ENCODE peak calls at places on chromosomes 1 and 21, in nine cellular contexts. One of them, this sample, is unnamed.

GRCh38 chr1:210340751-210341328 is 12.1 kb downstream of the HHAT start:
- DNase-seq in GM04504: no peak
- DNase-seq in T1000: no peak
- DNase-seq in AG09309: no peak
- DNase-seq in cardiac muscle cell: no peak
- DNase-seq in stimulated activated CD8-positive, alpha-beta memory T cell treated with anti-CD3 and anti-CD28 coated beads, Interleukin-15, amount 100 ng/mL, for 4 hours: no peak
- DNase-seq in dorsolateral prefrontal cortex: no peak
- DNase-seq in ovary: no peak
- DNase-seq in Kasumi-1: no peak
- DNase-seq in this sample: no peak

GRCh38 chr1:167763525-167764220 is 41.9 kb downstream of the MPZL1 start:
- DNase-seq in GM04504: no peak
- DNase-seq in T1000: no peak
- DNase-seq in AG09309: no peak
- DNase-seq in cardiac muscle cell: no peak
- DNase-seq in stimulated activated CD8-positive, alpha-beta memory T cell treated with anti-CD3 and anti-CD28 coated beads, Interleukin-15, amount 100 ng/mL, for 4 hours: no peak
- DNase-seq in dorsolateral prefrontal cortex: no peak
- DNase-seq in ovary: no peak
- DNase-seq in Kasumi-1: no peak
- DNase-seq in this sample: no peak

GRCh38 chr21:38999148-38999547 is 184.1 kb downstream of the PSMG1 start:
- DNase-seq in GM04504: no peak
- DNase-seq in T1000: no peak
- DNase-seq in AG09309: no peak
- DNase-seq in cardiac muscle cell: no peak
- DNase-seq in stimulated activated CD8-positive, alpha-beta memory T cell treated with anti-CD3 and anti-CD28 coated beads, Interleukin-15, amount 100 ng/mL, for 4 hours: no peak
- DNase-seq in dorsolateral prefrontal cortex: no peak
- DNase-seq in ovary: no peak
- DNase-seq in Kasumi-1: no peak
- DNase-seq in this sample: no peak

GRCh38 chr21:44710756-44711326 is 531 bp downstream of the TSPEAR start:
- DNase-seq in GM04504: no peak
- DNase-seq in T1000: no peak
- DNase-seq in AG09309: no peak
- DNase-seq in cardiac muscle cell: no peak
- DNase-seq in stimulated activated CD8-positive, alpha-beta memory T cell treated with anti-CD3 and anti-CD28 coated beads, Interleukin-15, amount 100 ng/mL, for 4 hours: no peak
- DNase-seq in dorsolateral prefrontal cortex: no peak
- DNase-seq in ovary: no peak
- DNase-seq in Kasumi-1: no peak
- DNase-seq in this sample: no peak

GRCh38 chr1:2989976-2990375 is 31.3 kb upstream of the ACTRT2 start:
- DNase-seq in GM04504: no peak
- DNase-seq in T1000: no peak
- DNase-seq in AG09309: no peak
- DNase-seq in cardiac muscle cell: no peak
- DNase-seq in stimulated activated CD8-positive, alpha-beta memory T cell treated with anti-CD3 and anti-CD28 coated beads, Interleukin-15, amount 100 ng/mL, for 4 hours: no peak
- DNase-seq in dorsolateral prefrontal cortex: no peak
- DNase-seq in ovary: no peak
- DNase-seq in Kasumi-1: no peak
- DNase-seq in this sample: peak; percentile 7

GRCh38 chr1:10663668-10664035 is 132.8 kb downstream of the CASZ1 start:
- DNase-seq in GM04504: no peak
- DNase-seq in T1000: no peak
- DNase-seq in AG09309: no peak
- DNase-seq in cardiac muscle cell: peak; percentile 94
- DNase-seq in stimulated activated CD8-positive, alpha-beta memory T cell treated with anti-CD3 and anti-CD28 coated beads, Interleukin-15, amount 100 ng/mL, for 4 hours: no peak
- DNase-seq in dorsolateral prefrontal cortex: peak; percentile 75
- DNase-seq in ovary: peak; percentile 58
- DNase-seq in Kasumi-1: no peak
- DNase-seq in this sample: no peak

GRCh38 chr1:45013551-45014209 is 1.6 kb downstream of the UROD start:
- DNase-seq in GM04504: no peak
- DNase-seq in T1000: no peak
- DNase-seq in AG09309: no peak
- DNase-seq in cardiac muscle cell: no peak
- DNase-seq in stimulated activated CD8-positive, alpha-beta memory T cell treated with anti-CD3 and anti-CD28 coated beads, Interleukin-15, amount 100 ng/mL, for 4 hours: no peak
- DNase-seq in dorsolateral prefrontal cortex: no peak
- DNase-seq in ovary: no peak
- DNase-seq in Kasumi-1: no peak
- DNase-seq in this sample: no peak

GRCh38 chr1:156308078-156308477 is 9.0 kb upstream of the VHLL start:
- DNase-seq in GM04504: no peak
- DNase-seq in T1000: no peak
- DNase-seq in AG09309: no peak
- DNase-seq in cardiac muscle cell: no peak
- DNase-seq in stimulated activated CD8-positive, alpha-beta memory T cell treated with anti-CD3 and anti-CD28 coated beads, Interleukin-15, amount 100 ng/mL, for 4 hours: no peak
- DNase-seq in dorsolateral prefrontal cortex: no peak
- DNase-seq in ovary: no peak
- DNase-seq in Kasumi-1: no peak
- DNase-seq in this sample: no peak

GRCh38 chr1:6260433-6260934 is 414 bp downstream of the GPR153 start:
- DNase-seq in GM04504: no peak
- DNase-seq in T1000: no peak
- DNase-seq in AG09309: no peak
- DNase-seq in cardiac muscle cell: peak; percentile 65
- DNase-seq in stimulated activated CD8-positive, alpha-beta memory T cell treated with anti-CD3 and anti-CD28 coated beads, Interleukin-15, amount 100 ng/mL, for 4 hours: no peak
- DNase-seq in dorsolateral prefrontal cortex: no peak
- DNase-seq in ovary: peak; percentile 45
- DNase-seq in Kasumi-1: no peak
- DNase-seq in this sample: no peak

GRCh38 chr1:183859865-183860264 is 54.9 kb downstream of the RGL1 start:
- DNase-seq in GM04504: no peak
- DNase-seq in T1000: no peak
- DNase-seq in AG09309: no peak
- DNase-seq in cardiac muscle cell: no peak
- DNase-seq in stimulated activated CD8-positive, alpha-beta memory T cell treated with anti-CD3 and anti-CD28 coated beads, Interleukin-15, amount 100 ng/mL, for 4 hours: no peak
- DNase-seq in dorsolateral prefrontal cortex: no peak
- DNase-seq in ovary: no peak
- DNase-seq in Kasumi-1: no peak
- DNase-seq in this sample: no peak

GRCh38 chr1:5829414-5829813 is 162.8 kb downstream of the NPHP4 start:
- DNase-seq in GM04504: no peak
- DNase-seq in T1000: no peak
- DNase-seq in AG09309: no peak
- DNase-seq in cardiac muscle cell: no peak
- DNase-seq in stimulated activated CD8-positive, alpha-beta memory T cell treated with anti-CD3 and anti-CD28 coated beads, Interleukin-15, amount 100 ng/mL, for 4 hours: no peak
- DNase-seq in dorsolateral prefrontal cortex: no peak
- DNase-seq in ovary: no peak
- DNase-seq in Kasumi-1: no peak
- DNase-seq in this sample: no peak

GRCh38 chr1:205950826-205951549 is 7.7 kb upstream of the SLC26A9 start:
- DNase-seq in GM04504: peak; percentile 70
- DNase-seq in T1000: peak; percentile 23
- DNase-seq in AG09309: no peak
- DNase-seq in cardiac muscle cell: no peak
- DNase-seq in stimulated activated CD8-positive, alpha-beta memory T cell treated with anti-CD3 and anti-CD28 coated beads, Interleukin-15, amount 100 ng/mL, for 4 hours: no peak
- DNase-seq in dorsolateral prefrontal cortex: no peak
- DNase-seq in ovary: no peak
- DNase-seq in Kasumi-1: no peak
- DNase-seq in this sample: peak; percentile 9

GRCh38 chr1:230381049-230381467 is 45.1 kb downstream of the PGBD5 start:
- DNase-seq in GM04504: no peak
- DNase-seq in T1000: no peak
- DNase-seq in AG09309: no peak
- DNase-seq in cardiac muscle cell: no peak
- DNase-seq in stimulated activated CD8-positive, alpha-beta memory T cell treated with anti-CD3 and anti-CD28 coated beads, Interleukin-15, amount 100 ng/mL, for 4 hours: no peak
- DNase-seq in dorsolateral prefrontal cortex: peak; percentile 66
- DNase-seq in ovary: no peak
- DNase-seq in Kasumi-1: no peak
- DNase-seq in this sample: peak; percentile 17

GRCh38 chr1:234585333-234586055 is 24.5 kb downstream of the IRF2BP2 start:
- DNase-seq in GM04504: peak; percentile 65
- DNase-seq in T1000: no peak
- DNase-seq in AG09309: no peak
- DNase-seq in cardiac muscle cell: no peak
- DNase-seq in stimulated activated CD8-positive, alpha-beta memory T cell treated with anti-CD3 and anti-CD28 coated beads, Interleukin-15, amount 100 ng/mL, for 4 hours: no peak
- DNase-seq in dorsolateral prefrontal cortex: no peak
- DNase-seq in ovary: no peak
- DNase-seq in Kasumi-1: no peak
- DNase-seq in this sample: peak; percentile 16

GRCh38 chr21:26835714-26836265 is 9.4 kb downstream of the ADAMTS1 start:
- DNase-seq in GM04504: no peak
- DNase-seq in T1000: no peak
- DNase-seq in AG09309: no peak
- DNase-seq in cardiac muscle cell: no peak
- DNase-seq in stimulated activated CD8-positive, alpha-beta memory T cell treated with anti-CD3 and anti-CD28 coated beads, Interleukin-15, amount 100 ng/mL, for 4 hours: no peak
- DNase-seq in dorsolateral prefrontal cortex: no peak
- DNase-seq in ovary: no peak
- DNase-seq in Kasumi-1: no peak
- DNase-seq in this sample: no peak

GRCh38 chr1:53326598-53327182 is 1.2 kb downstream of the LRP8 start:
- DNase-seq in GM04504: no peak
- DNase-seq in T1000: peak; percentile 37
- DNase-seq in AG09309: no peak
- DNase-seq in cardiac muscle cell: peak; percentile 53
- DNase-seq in stimulated activated CD8-positive, alpha-beta memory T cell treated with anti-CD3 and anti-CD28 coated beads, Interleukin-15, amount 100 ng/mL, for 4 hours: no peak
- DNase-seq in dorsolateral prefrontal cortex: no peak
- DNase-seq in ovary: no peak
- DNase-seq in Kasumi-1: peak; percentile 43
- DNase-seq in this sample: peak; percentile 82

GRCh38 chr1:79792212-79792575 is 785.7 kb upstream of the ADGRL4 start:
- DNase-seq in GM04504: no peak
- DNase-seq in T1000: no peak
- DNase-seq in AG09309: no peak
- DNase-seq in cardiac muscle cell: no peak
- DNase-seq in stimulated activated CD8-positive, alpha-beta memory T cell treated with anti-CD3 and anti-CD28 coated beads, Interleukin-15, amount 100 ng/mL, for 4 hours: no peak
- DNase-seq in dorsolateral prefrontal cortex: no peak
- DNase-seq in ovary: no peak
- DNase-seq in Kasumi-1: no peak
- DNase-seq in this sample: no peak

GRCh38 chr1:116189481-116189880 is 78.3 kb downstream of the MAB21L3 start:
- DNase-seq in GM04504: no peak
- DNase-seq in T1000: no peak
- DNase-seq in AG09309: no peak
- DNase-seq in cardiac muscle cell: no peak
- DNase-seq in stimulated activated CD8-positive, alpha-beta memory T cell treated with anti-CD3 and anti-CD28 coated beads, Interleukin-15, amount 100 ng/mL, for 4 hours: no peak
- DNase-seq in dorsolateral prefrontal cortex: no peak
- DNase-seq in ovary: no peak
- DNase-seq in Kasumi-1: no peak
- DNase-seq in this sample: no peak

GRCh38 chr1:60894121-60894520 is 188.2 kb upstream of the NFIA start:
- DNase-seq in GM04504: no peak
- DNase-seq in T1000: no peak
- DNase-seq in AG09309: no peak
- DNase-seq in cardiac muscle cell: no peak
- DNase-seq in stimulated activated CD8-positive, alpha-beta memory T cell treated with anti-CD3 and anti-CD28 coated beads, Interleukin-15, amount 100 ng/mL, for 4 hours: no peak
- DNase-seq in dorsolateral prefrontal cortex: no peak
- DNase-seq in ovary: no peak
- DNase-seq in Kasumi-1: no peak
- DNase-seq in this sample: peak; percentile 44

GRCh38 chr1:43858324-43858723 is 75.3 kb upstream of the ARTN start:
- DNase-seq in GM04504: peak; percentile 90
- DNase-seq in T1000: peak; percentile 86
- DNase-seq in AG09309: peak; percentile 97
- DNase-seq in cardiac muscle cell: peak; percentile 67
- DNase-seq in stimulated activated CD8-positive, alpha-beta memory T cell treated with anti-CD3 and anti-CD28 coated beads, Interleukin-15, amount 100 ng/mL, for 4 hours: no peak
- DNase-seq in dorsolateral prefrontal cortex: peak; percentile 83
- DNase-seq in ovary: peak; percentile 25
- DNase-seq in Kasumi-1: peak; percentile 62
- DNase-seq in this sample: no peak

This sample was measured in mucosa of descending colon.